ENCODE peak calls at places on chromosomes 1 and 21, in five cellular contexts. V, P, S, I and K are unnamed samples.

GRCh38 chr1:165738794-165739193 is 29.9 kb downstream of the TMCO1 start:
- DNase-seq in V (no peak), P (no peak), S (no peak), I (no peak), K (no peak)

GRCh38 chr1:237012361-237012760 is 8.1 kb upstream of the MT1HL1 start:
- DNase-seq in V (no peak), P (no peak), S (no peak), I (no peak), K (no peak)

GRCh38 chr1:87410771-87411170 is 82.1 kb downstream of the LMO4 start:
- DNase-seq in V (no peak), P (no peak), S (no peak), I (no peak), K (no peak)

GRCh38 chr1:151364996-151365395 is 7.5 kb downstream of the SELENBP1 start:
- DNase-seq in V (no peak), P (no peak), S (no peak), I (no peak), K (no peak)

GRCh38 chr1:226132731-226133503 is 53.6 kb downstream of the ACBD3 start:
- DNase-seq in V (no peak), P (no peak), S (no peak), I (no peak), K (no peak)

GRCh38 chr1:107532318-107532717 is 391.5 kb downstream of the NTNG1 start:
- DNase-seq in V (no peak), P (no peak), S (no peak), I (no peak), K (no peak)

GRCh38 chr21:40531421-40531820 is 315.5 kb downstream of the DSCAM start:
- DNase-seq in V (no peak), P (no peak), S (no peak), I (no peak), K (no peak)

GRCh38 chr21:42106425-42106824 is 35.3 kb downstream of the UMODL1 start:
- DNase-seq in V (no peak), P (no peak), S (no peak), I (no peak), K (no peak)

GRCh38 chr1:27416387-27417111 is 24.1 kb downstream of the GPR3 start:
- DNase-seq in V (no peak), P (no peak), S (peak), I (peak), K (peak)

GRCh38 chr1:7501259-7501560 is 269.9 kb upstream of the VAMP3 start:
- DNase-seq in V (no peak), P (no peak), S (no peak), I (no peak), K (no peak)

GRCh38 chr1:185608166-185608565 is 126.0 kb upstream of the HMCN1 start:
- DNase-seq in V (no peak), P (no peak), S (peak), I (no peak), K (no peak)

GRCh38 chr1:58422436-58422835 is 124.1 kb downstream of the OMA1 start:
- DNase-seq in V (no peak), P (no peak), S (no peak), I (no peak), K (no peak)

GRCh38 chr1:218479436-218480115 is 134.4 kb downstream of the TGFB2 start:
- DNase-seq in V (no peak), P (no peak), S (peak), I (no peak), K (peak)